ENCODE peak calls at places on chromosomes 2 and 18, in four cellular contexts. H is GM23338, Y is neural progenitor cell, V is fibroblast of mammary gland. D is an unnamed sample.
A peak's percentile ranks its signal among the peaks of the same experiment; 100 is the strongest.

GRCh38 chr2:69932596-69932922 is 17.6 kb downstream of the MXD1 start:
- DNase-seq in Y (no peak), V (no peak), H (no peak), D (no peak)

GRCh38 chr2:193929131-193929530 is 1727.9 kb upstream of the SLC39A10 start:
- DNase-seq in V (no peak), Y (no peak), H (no peak), D (no peak)

GRCh38 chr2:99949530-99949929 is 192.9 kb downstream of the AFF3 start:
- DNase-seq in Y (no peak), H (no peak), V (no peak), D (no peak)

GRCh38 chr2:155111070-155111469 is 412.6 kb downstream of the KCNJ3 start:
- DNase-seq in H (no peak), Y (no peak), V (no peak), D (no peak)

GRCh38 chr2:103387888-103388287 is 626.1 kb downstream of the TMEM182 start:
- DNase-seq in Y (no peak), V (no peak), H (no peak), D (no peak)

GRCh38 chr18:56097561-56098095 is 509.6 kb upstream of the TCF4 start:
- DNase-seq in Y (no peak), H (no peak), V (no peak), D (no peak)

GRCh38 chr18:55275042-55275897 is 312.7 kb downstream of the TCF4 start:
- DNase-seq in Y (no peak), V (peak; percentile 91), H (peak; percentile 58), D (no peak)

GRCh38 chr18:23802817-23803216 is 113.6 kb downstream of the LAMA3 start:
- DNase-seq in H (no peak), Y (no peak), V (no peak), D (no peak)

GRCh38 chr2:23503097-23503496 is 118.1 kb downstream of the KLHL29 start:
- DNase-seq in H (no peak), V (no peak), Y (no peak), D (no peak)

GRCh38 chr2:86352137-86352931 is 14.9 kb upstream of the REEP1 start:
- DNase-seq in H (no peak), V (no peak), Y (no peak), D (no peak)

GRCh38 chr18:25737710-25738251 is 352.6 kb downstream of the SS18 start:
- DNase-seq in Y (no peak), V (peak; percentile 95), H (no peak), D (no peak)

GRCh38 chr2:28373854-28374253 is 18.8 kb upstream of the FOSL2 start:
- DNase-seq in Y (no peak), V (no peak), H (no peak), D (no peak)

GRCh38 chr2:122563781-122564180 is 808.3 kb downstream of the TSN start:
- DNase-seq in Y (no peak), H (no peak), V (no peak), D (no peak)

GRCh38 chr2:30511122-30512083 is 64.4 kb downstream of the LCLAT1 start:
- DNase-seq in V (peak; percentile 81), H (peak; percentile 11), Y (no peak), D (no peak)

GRCh38 chr18:23133860-23134779 is 1.2 kb upstream of the CABLES1 start:
- DNase-seq in H (peak; percentile 90), Y (peak; percentile 41), V (no peak), D (peak; percentile 57)

GRCh38 chr18:70421471-70421870 is 132.6 kb downstream of the SOCS6 start:
- DNase-seq in Y (no peak), H (no peak), V (peak; percentile 64), D (no peak)

GRCh38 chr2:95001117-95001551 is 24.4 kb upstream of the MAL start:
- DNase-seq in V (no peak), Y (no peak), H (no peak), D (no peak)

GRCh38 chr2:226721541-226721940 is 78.1 kb downstream of the IRS1 start:
- DNase-seq in V (peak; percentile 79), H (no peak), Y (no peak), D (no peak)

GRCh38 chr2:16412321-16413030 is 253.2 kb downstream of the CYRIA start:
- DNase-seq in H (no peak), Y (no peak), V (no peak), D (no peak)

GRCh38 chr2:139122711-139123158 is 342.5 kb upstream of the NXPH2 start:
- DNase-seq in V (peak; percentile 64), H (peak; percentile 9), Y (no peak), D (no peak)

GRCh38 chr2:138633049-138633448 is 131.5 kb downstream of the SPOPL start:
- DNase-seq in H (no peak), Y (no peak), V (no peak), D (no peak)

GRCh38 chr2:117979911-117980341 is 33.9 kb downstream of the CCDC93 start:
- DNase-seq in H (no peak), V (no peak), Y (no peak), D (no peak)

DNA sequence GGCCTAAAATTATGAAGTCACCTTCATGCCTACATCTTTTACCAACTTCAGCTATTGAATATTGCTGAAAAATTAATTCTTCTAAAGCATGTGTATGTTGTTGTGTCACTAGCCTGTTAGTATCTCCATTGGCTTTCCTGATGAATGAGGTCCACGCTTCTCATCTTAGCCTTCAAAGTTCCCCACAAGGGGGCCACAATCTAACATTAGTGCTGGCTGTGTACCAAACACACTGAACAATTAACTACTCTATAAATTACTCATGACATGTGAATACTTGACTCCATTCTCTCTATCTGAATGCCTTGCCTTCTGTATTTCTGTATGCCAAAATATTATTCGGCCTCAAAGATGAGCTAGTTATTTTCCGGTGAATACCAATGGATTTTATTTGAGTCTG is 208.7 kb upstream of the COL3A1 start:
- DNase-seq in H (peak; percentile 52), Y (peak; percentile 56), V (peak; percentile 61), D (peak; percentile 8)
- TF ChIP-seq CTCF in H (peak; percentile 72), Y (peak; percentile 62), V (peak; percentile 44), D (no peak)

GRCh38 chr2:45578056-45578843 is 32.8 kb downstream of the SRBD1 start:
- DNase-seq in Y (peak; percentile 48), V (peak; percentile 54), H (peak; percentile 79), D (peak; percentile 46)
- TF ChIP-seq CTCF in Y (peak; percentile 46), V (peak; percentile 48), H (peak; percentile 78), D (peak; percentile 67)

GRCh38 chr2:73995810-73996209 is 11.1 kb downstream of the TET3 start:
- DNase-seq in Y (no peak), V (no peak), H (no peak), D (peak; percentile 35)
- TF ChIP-seq CTCF in Y (no peak), V (no peak), H (no peak), D (no peak)

DNA sequence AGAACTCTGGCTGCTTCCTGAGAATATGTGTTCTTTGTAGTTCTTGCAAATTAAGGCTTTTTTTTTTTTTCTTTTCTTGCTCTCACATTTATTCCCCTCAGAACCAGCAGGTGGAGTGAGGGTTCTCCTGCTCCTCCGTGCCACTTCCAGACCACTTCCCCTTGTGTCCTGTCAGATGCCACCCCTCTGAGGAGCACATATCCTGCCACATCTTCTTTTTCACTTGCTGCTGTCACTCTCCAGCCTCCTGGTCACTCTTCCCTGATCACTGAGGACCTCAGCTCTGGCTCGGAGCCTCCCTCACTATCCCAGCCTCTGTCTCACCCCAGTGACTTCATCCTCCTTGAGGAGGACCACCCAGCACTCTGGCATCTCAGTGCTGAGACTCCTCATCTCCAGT is 100.5 kb downstream of the TACR1 start:
- DNase-seq in V (peak; percentile 54), H (peak; percentile 69), Y (peak; percentile 62), D (no peak)
- TF ChIP-seq CTCF in V (peak; percentile 63), H (peak; percentile 60), Y (peak; percentile 61), D (peak; percentile 29)

GRCh38 chr2:102166189-102166845 is 20.5 kb upstream of the IL1RL2 start:
- DNase-seq in H (peak; percentile 54), V (peak; percentile 86), Y (peak; percentile 51), D (peak; percentile 14)
- TF ChIP-seq CTCF in H (peak; percentile 56), V (peak; percentile 45), Y (peak; percentile 54), D (no peak)

DNA sequence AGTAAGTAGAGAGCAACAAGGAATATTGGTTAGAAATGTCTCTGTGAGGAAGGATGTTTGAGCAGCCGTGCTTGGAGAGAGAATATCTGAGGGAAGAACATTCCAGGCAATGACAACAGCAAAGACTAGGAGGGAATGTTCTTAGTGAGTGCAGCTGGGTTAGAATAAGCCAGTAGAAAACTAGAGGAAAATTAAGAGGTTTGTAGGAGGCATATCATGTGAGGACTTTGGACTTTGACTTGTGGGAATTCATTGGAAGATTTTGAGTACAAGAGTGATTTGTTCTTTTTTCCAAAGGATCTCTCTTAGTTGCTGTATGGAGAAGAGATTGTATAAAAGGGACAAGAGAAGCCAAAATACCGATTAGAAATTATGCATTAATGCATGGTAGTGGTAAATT is 47.2 kb downstream of the PPM1B start:
- DNase-seq in V (no peak), Y (no peak), H (no peak), D (no peak)
- TF ChIP-seq CTCF in V (no peak), Y (no peak), H (no peak), D (no peak)

D was measured in activated CD8-positive, alpha-beta T cell treated with anti-CD3 and anti-CD28 coated beads for 36 hours.